ENCODE peak calls at places on chromosomes 7 and 10, in five cellular contexts. N, Y, A, S and R are unnamed samples.

GRCh38 chr7:34463830-34464229 is 194.2 kb upstream of the NPSR1 start:
- DNase-seq in N (no peak), Y (no peak), A (no peak), S (peak; percentile 47), R (no peak)

GRCh38 chr10:110498982-110499795 is 1.5 kb downstream of the DUSP5 start:
- DNase-seq in N (no peak), Y (peak; percentile 46), A (peak; percentile 65), S (peak; percentile 78), R (peak; percentile 53)

GRCh38 chr10:6020806-6021205 is 41.4 kb downstream of the IL2RA start:
- DNase-seq in N (no peak), Y (no peak), A (peak; percentile 59), S (no peak), R (peak; percentile 15)

GRCh38 chr10:133226251-133226808 is 3.7 kb upstream of the UTF1 start:
- DNase-seq in N (no peak), Y (no peak), A (no peak), S (peak; percentile 45), R (no peak)

GRCh38 chr10:132539431-132539839 is 1.8 kb downstream of the INPP5A start:
- DNase-seq in N (peak; percentile 70), Y (peak; percentile 76), A (peak; percentile 64), S (peak; percentile 56), R (no peak)

GRCh38 chr10:95445837-95446347 is 115.3 kb downstream of the SORBS1 start:
- DNase-seq in N (peak; percentile 41), Y (peak; percentile 49), A (peak; percentile 67), S (peak; percentile 86), R (peak; percentile 76)

GRCh38 chr10:10293431-10293830 is 724.2 kb upstream of the CELF2 start:
- DNase-seq in N (no peak), Y (no peak), A (peak; percentile 64), S (peak; percentile 4), R (no peak)

GRCh38 chr7:156560075-156560474 is 80.5 kb upstream of the RNF32 start:
- DNase-seq in N (no peak), Y (no peak), A (no peak), S (no peak), R (peak; percentile 27)

GRCh38 chr7:99540542-99540941 is 11.4 kb downstream of the FAM200A start:
- DNase-seq in N (no peak), Y (no peak), A (no peak), S (no peak), R (no peak)

GRCh38 chr7:101308245-101309085 is 13.1 kb downstream of the IFT22 start:
- DNase-seq in N (peak; percentile 80), Y (peak; percentile 87), A (peak; percentile 67), S (peak; percentile 44), R (peak; percentile 86)

GRCh38 chr7:82109288-82109687 is 334.3 kb downstream of the CACNA2D1 start:
- DNase-seq in N (no peak), Y (no peak), A (no peak), S (peak; percentile 77), R (no peak)

GRCh38 chr10:52423369-52423768 is 109.3 kb downstream of the DKK1 start:
- DNase-seq in N (no peak), Y (no peak), A (no peak), S (no peak), R (no peak)

GRCh38 chr7:157559596-157560257 is 222.9 kb downstream of the DNAJB6 start:
- DNase-seq in N (no peak), Y (no peak), A (no peak), S (no peak), R (no peak)

GRCh38 chr10:131211965-131212619 is 99.4 kb downstream of the TCERG1L start:
- DNase-seq in N (no peak), Y (peak; percentile 10), A (no peak), S (no peak), R (no peak)

GRCh38 chr7:134780166-134780853 is 876 bp downstream of the CALD1 start:
- DNase-seq in N (no peak), Y (no peak), A (no peak), S (peak; percentile 31), R (no peak)

GRCh38 chr10:5508161-5508604 is 8.8 kb upstream of the CALML5 start:
- DNase-seq in N (no peak), Y (no peak), A (peak; percentile 14), S (no peak), R (no peak)

GRCh38 chr10:60098676-60099601 is 192.6 kb upstream of the CCDC6 start:
- DNase-seq in N (no peak), Y (no peak), A (no peak), S (peak; percentile 8), R (peak; percentile 26)

GRCh38 chr7:120805636-120806388 is 52.1 kb downstream of the TSPAN12 start:
- DNase-seq in N (peak; percentile 19), Y (peak; percentile 52), A (no peak), S (peak; percentile 62), R (peak; percentile 66)

GRCh38 chr10:91208645-91209044 is 11.8 kb upstream of the PCGF5 start:
- DNase-seq in N (no peak), Y (no peak), A (no peak), S (peak; percentile 23), R (no peak)

GRCh38 chr7:4774804-4775280 is 581 bp upstream of the AP5Z1 start:
- DNase-seq in N (no peak), Y (peak; percentile 40), A (peak; percentile 78), S (peak; percentile 93), R (peak; percentile 41)

GRCh38 chr10:98074315-98074911 is 44.0 kb upstream of the CRTAC1 start:
- DNase-seq in N (no peak), Y (no peak), A (peak; percentile 56), S (peak; percentile 31), R (no peak)

GRCh38 chr7:47258798-47259197 is 323.1 kb downstream of the TNS3 start:
- DNase-seq in N (no peak), Y (no peak), A (no peak), S (peak; percentile 20), R (no peak)

GRCh38 chr10:6665847-6666246 is 85.8 kb upstream of the PRKCQ start:
- DNase-seq in N (no peak), Y (no peak), A (no peak), S (no peak), R (no peak)

GRCh38 chr10:24901686-24902399 is 50.6 kb downstream of the PRTFDC1 start:
- DNase-seq in N (peak; percentile 39), Y (peak; percentile 64), A (peak; percentile 68), S (peak; percentile 94), R (peak; percentile 79)

GRCh38 chr10:61785410-61786105 is 115.9 kb upstream of the ARID5B start:
- DNase-seq in N (no peak), Y (no peak), A (no peak), S (peak; percentile 60), R (no peak)

GRCh38 chr10:35421553-35422178 is 85.4 kb downstream of the CCNY start:
- DNase-seq in N (no peak), Y (no peak), A (no peak), S (peak; percentile 94), R (no peak)

GRCh38 chr7:150337179-150337578 is 4.2 kb downstream of the RARRES2 start:
- DNase-seq in N (peak; percentile 69), Y (no peak), A (peak; percentile 53), S (no peak), R (peak; percentile 71)

GRCh38 chr7:128063025-128063560 is 31.9 kb upstream of the LRRC4 start:
- DNase-seq in N (no peak), Y (no peak), A (no peak), S (peak; percentile 13), R (no peak)

GRCh38 chr10:128416231-128416630 is 290.0 kb upstream of the MKI67 start:
- DNase-seq in N (no peak), Y (no peak), A (no peak), S (no peak), R (no peak)

GRCh38 chr10:7362451-7362850 is 48.4 kb downstream of the SFMBT2 start:
- DNase-seq in N (no peak), Y (no peak), A (no peak), S (no peak), R (no peak)

GRCh38 chr7:34879871-34880270 is 157.4 kb downstream of the DPY19L1 start:
- DNase-seq in N (no peak), Y (no peak), A (no peak), S (no peak), R (no peak)

GRCh38 chr7:2708041-2708440 is 20.0 kb downstream of the AMZ1 start:
- DNase-seq in N (no peak), Y (no peak), A (peak; percentile 43), S (no peak), R (no peak)

GRCh38 chr7:127903913-127904705 is 127.1 kb downstream of the LRRC4 start:
- DNase-seq in N (no peak), Y (no peak), A (no peak), S (peak; percentile 36), R (no peak)

GRCh38 chr10:47057471-47057870 is 146.2 kb downstream of the PTPN20 start:
- DNase-seq in N (no peak), Y (peak; percentile 3), A (no peak), S (no peak), R (no peak)
- H3K4me3 ChIP-seq in N (no peak overlapping the region), Y (no peak overlapping the region), A (no peak overlapping the region), S (no peak overlapping the region), R (no peak overlapping the region)

GRCh38 chr10:129970404-129971364 is 6.6 kb upstream of the EBF3 start:
- DNase-seq in N (no peak), Y (no peak), A (peak; percentile 72), S (no peak), R (no peak)
- H3K4me1 ChIP-seq in N (peaks cover 46% of the 10 kb centered on the region), Y (peaks cover 36% of the 10 kb centered on the region), A (no peaks in the 10 kb centered on the region), S (peaks cover 7% of the 10 kb centered on the region), R (peaks cover 3% of the 10 kb centered on the region)

DNA sequence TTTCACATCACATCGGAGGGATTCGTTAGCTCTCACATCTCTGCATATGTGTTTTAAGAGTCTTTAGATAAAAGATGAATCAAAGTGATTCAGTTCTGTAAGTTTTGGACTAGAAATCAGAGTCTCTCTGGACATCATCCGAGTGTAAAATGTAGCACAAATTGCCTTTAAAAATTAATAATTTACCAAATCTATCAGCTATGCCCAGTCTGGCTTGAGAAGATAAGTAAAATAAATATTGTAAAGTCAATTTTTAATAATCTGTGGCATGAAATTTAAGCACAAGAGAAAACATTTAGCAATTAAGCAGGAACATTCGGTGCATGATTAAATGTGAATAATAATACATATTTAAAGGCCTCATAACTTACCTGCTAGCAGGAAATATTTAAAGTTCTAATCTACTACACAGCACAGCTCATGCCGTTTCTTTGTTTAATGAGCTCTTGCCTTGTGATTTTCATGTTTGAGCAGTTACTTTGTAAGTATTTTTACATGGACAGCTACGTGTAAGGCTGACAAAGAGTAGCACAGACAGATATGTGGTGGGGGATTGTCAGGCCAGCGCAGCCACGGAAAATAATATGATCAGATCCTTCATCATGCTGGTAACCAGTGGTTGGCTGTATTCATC is 317.4 kb downstream of the ADARB2 start:
- DNase-seq in N (no peak), Y (no peak), A (no peak), S (no peak), R (no peak)
- H3K4me3 ChIP-seq in N (no peak overlapping the region), Y (no peak overlapping the region), A (no peak overlapping the region), S (no peak overlapping the region), R (no peak overlapping the region)

DNA sequence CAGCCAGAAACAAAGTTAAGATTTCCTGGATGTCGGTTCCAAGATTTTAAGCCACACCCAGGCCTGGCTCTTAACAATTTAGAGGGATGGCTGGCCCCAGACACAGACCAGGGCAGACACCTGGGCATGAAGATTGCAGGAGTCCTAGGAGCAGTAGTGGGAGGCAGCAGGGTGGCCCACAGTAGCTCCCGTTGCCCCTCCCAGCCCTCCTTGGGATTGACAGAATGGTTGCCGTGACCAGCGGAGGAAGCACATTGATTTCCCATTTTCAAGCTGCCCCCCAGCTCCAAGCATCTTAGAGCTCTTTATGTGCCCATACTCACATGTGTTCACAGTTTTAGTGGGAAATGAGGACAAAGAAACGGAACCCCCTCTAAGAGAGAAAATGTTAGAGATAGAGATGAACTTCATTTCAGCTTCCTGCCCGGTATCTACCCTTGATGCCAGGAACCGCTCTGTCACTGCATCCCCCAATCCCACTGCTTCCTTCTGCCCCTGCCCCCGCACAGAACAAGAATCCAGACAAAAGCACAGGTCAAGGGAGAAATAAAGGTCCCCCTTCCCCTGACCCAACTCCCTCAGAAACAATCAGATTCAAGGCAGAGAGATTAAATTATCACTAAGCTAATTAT is 101.1 kb downstream of the PLXNA4 start:
- DNase-seq in N (no peak), Y (no peak), A (no peak), S (no peak), R (no peak)
- H3K4me1 ChIP-seq in N (no peaks in the 10 kb centered on the region), Y (no peaks in the 10 kb centered on the region), A (peaks cover 9% of the 10 kb centered on the region), S (no peaks in the 10 kb centered on the region), R (no peaks in the 10 kb centered on the region)